ENCODE peak calls at places on chromosomes 4 and X, in eight cellular contexts. Q is IMR-90, B is ovary, W is Peyer's patch, A is breast epithelium, G is K562, T is A549, X is heart left ventricle. S is an unnamed sample. For H3K4me1 and H3K9me3, the result is how much of the 10 kb centered on the place peaks cover.

GRCh38 chr4:132396636-132397035 is 752.5 kb upstream of the PCDH10 start:
- DNase-seq in X (no peak), W (no peak), B (no peak), A (no peak), T (no peak), G (no peak), Q (peak), S (no peak)

GRCh38 chrX:49177338-49177833 is 5.7 kb downstream of the PLP2 start:
- DNase-seq in W (no peak), T (peak), G (peak), Q (no peak), X (no peak), A (no peak), B (no peak), S (no peak)

GRCh38 chr4:67624939-67625338 is 66.4 kb downstream of the STAP1 start:
- DNase-seq in T (no peak), A (no peak), X (no peak), Q (no peak), B (no peak), G (no peak), W (no peak), S (no peak)

GRCh38 chrX:30610050-30610449 is 32.5 kb upstream of the TASL start:
- DNase-seq in W (no peak), A (no peak), X (no peak), T (no peak), Q (no peak), B (no peak), G (no peak), S (no peak)

GRCh38 chr4:168972601-168973000 is 37.5 kb downstream of the CBR4 start:
- DNase-seq in B (no peak), T (no peak), W (no peak), Q (no peak), G (no peak), A (no peak), X (no peak), S (no peak)

GRCh38 chr4:114549638-114550037 is 49.0 kb upstream of the UGT8 start:
- DNase-seq in X (no peak), B (no peak), A (no peak), T (no peak), Q (no peak), W (no peak), G (no peak), S (no peak)

GRCh38 chr4:141132689-141133145 is 552 bp downstream of the RNF150 start:
- DNase-seq in G (no peak), A (no peak), X (peak), B (peak), Q (peak), W (no peak), T (no peak), S (peak)

GRCh38 chr4:85747871-85748491 is 273.0 kb downstream of the ARHGAP24 start:
- DNase-seq in W (peak), B (no peak), G (peak), T (peak), A (no peak), Q (peak), X (no peak), S (no peak)

GRCh38 chrX:118216488-118216887 is 99.9 kb upstream of the KLHL13 start:
- DNase-seq in A (no peak), Q (no peak), B (no peak), W (no peak), T (no peak), G (no peak), X (no peak), S (no peak)

GRCh38 chr4:151641167-151641566 is 119.6 kb downstream of the GATB start:
- DNase-seq in W (no peak), B (no peak), G (no peak), A (no peak), T (peak), Q (peak), X (no peak), S (no peak)

GRCh38 chr4:7941111-7942018 is 1.7 kb upstream of the AFAP1 start:
- DNase-seq in Q (no peak), A (peak), X (no peak), T (no peak), B (no peak), W (no peak), G (no peak), S (no peak)

GRCh38 chr4:114599231-114600065 is 841 bp downstream of the UGT8 start:
- DNase-seq in A (no peak), W (peak), T (no peak), X (no peak), B (no peak), G (peak), Q (no peak), S (peak)

GRCh38 chr4:105944535-105944934 is 49.3 kb downstream of the NPNT start:
- DNase-seq in G (no peak), W (no peak), T (no peak), A (no peak), Q (peak), B (no peak), X (no peak), S (no peak)

GRCh38 chr4:59676389-59676788 is 1523.7 kb upstream of the ADGRL3 start:
- DNase-seq in X (no peak), Q (no peak), A (no peak), T (no peak), W (no peak), B (no peak), G (no peak), S (no peak)

DNA sequence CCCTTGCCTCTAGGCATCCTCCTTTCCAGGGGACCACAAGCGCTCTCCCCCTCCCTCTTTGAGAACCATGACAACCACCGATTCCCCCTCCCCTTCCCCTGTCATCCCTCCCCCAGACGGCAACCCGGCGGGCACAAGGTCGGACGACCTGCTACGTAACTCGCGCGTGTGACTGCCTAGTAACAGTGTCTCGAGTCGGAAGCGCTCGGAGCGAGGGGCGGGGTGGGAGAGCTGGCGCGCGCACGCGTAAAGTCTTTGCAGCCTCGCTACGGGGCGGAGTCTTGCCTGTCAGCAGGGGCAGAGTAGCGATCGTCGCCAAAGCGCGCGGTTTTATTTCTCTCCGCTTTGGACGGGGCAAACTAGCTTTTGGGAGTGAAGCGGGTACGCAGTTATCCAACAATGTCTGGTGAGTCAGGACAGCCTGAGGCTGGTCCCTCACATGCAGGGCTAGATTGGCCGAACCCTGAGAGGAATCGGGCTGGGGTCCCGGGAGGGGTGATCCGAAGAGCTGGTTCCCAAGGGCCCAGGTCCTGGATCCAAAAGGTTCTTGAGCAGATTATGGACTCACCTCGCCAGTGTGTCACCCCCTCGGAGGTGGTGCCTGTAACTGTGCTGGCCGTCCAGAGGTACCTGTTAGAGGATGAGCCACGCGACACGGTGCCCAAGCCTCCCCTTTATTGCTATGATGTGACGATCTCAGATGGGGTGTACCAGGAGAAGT is at the start of gene RADX:
- DNase-seq in B (peak), A (peak), T (peak), G (peak), W (peak), X (peak), Q (peak), S (peak)
- TF ChIP-seq POLR2A in B (peak), A (no peak), T (no peak), G (no peak), W (peak), X (no peak), Q (no peak), S (peak)

GRCh38 chr4:108157655-108158054 is 11.1 kb downstream of the LEF1 start:
- DNase-seq in B (no peak), W (no peak), G (no peak), T (no peak), X (no peak), Q (no peak), A (no peak), S (no peak)

GRCh38 chr4:108159845-108160244 is 8.9 kb downstream of the LEF1 start:
- DNase-seq in W (no peak), A (no peak), B (no peak), Q (no peak), G (no peak), X (no peak), T (no peak), S (no peak)

GRCh38 chr4:108163352-108163751 is 5.4 kb downstream of the LEF1 start:
- DNase-seq in A (no peak), W (no peak), X (no peak), Q (no peak), B (no peak), G (no peak), T (no peak), S (no peak)

GRCh38 chr4:108156391-108156790 is 12.3 kb downstream of the LEF1 start:
- DNase-seq in W (no peak), A (no peak), Q (no peak), T (no peak), B (no peak), X (no peak), G (no peak), S (no peak)

GRCh38 chr4:108160741-108161352 is 7.9 kb downstream of the LEF1 start:
- DNase-seq in B (no peak), Q (no peak), T (no peak), A (no peak), W (no peak), X (no peak), G (no peak), S (no peak)
- H3K4me1 ChIP-seq in B (under half), Q (under half), T (under half), A (under half), W (under half), X (under half), G (under half), S (under half)

GRCh38 chrX:32268207-32268606 is 943.1 kb downstream of the DMD start:
- DNase-seq in W (no peak), X (no peak), A (no peak), G (no peak), B (no peak), Q (no peak), T (no peak), S (no peak)
- H3K9me3 ChIP-seq in W (under half), X (under half), A (under half), G (under half), B (under half), Q (under half), T (under half), S (under half)

GRCh38 chr4:48270516-48270897 is 869 bp upstream of the TEC start:
- DNase-seq in A (no peak), G (no peak), T (peak), X (no peak), W (no peak), B (no peak), Q (no peak), S (no peak)

GRCh38 chr4:48269861-48270515 is 350 bp upstream of the TEC start:
- DNase-seq in G (peak), X (peak), W (peak), A (peak), Q (peak), T (peak), B (peak), S (peak)

GRCh38 chr4:48271048-48271452 is 1.4 kb upstream of the TEC start:
- DNase-seq in Q (no peak), X (no peak), B (no peak), W (no peak), G (peak), T (no peak), A (no peak), S (no peak)

GRCh38 chr4:48267574-48267973 is 2.1 kb downstream of the TEC start:
- DNase-seq in X (no peak), Q (no peak), W (no peak), G (no peak), A (no peak), T (no peak), B (no peak), S (peak)

DNA sequence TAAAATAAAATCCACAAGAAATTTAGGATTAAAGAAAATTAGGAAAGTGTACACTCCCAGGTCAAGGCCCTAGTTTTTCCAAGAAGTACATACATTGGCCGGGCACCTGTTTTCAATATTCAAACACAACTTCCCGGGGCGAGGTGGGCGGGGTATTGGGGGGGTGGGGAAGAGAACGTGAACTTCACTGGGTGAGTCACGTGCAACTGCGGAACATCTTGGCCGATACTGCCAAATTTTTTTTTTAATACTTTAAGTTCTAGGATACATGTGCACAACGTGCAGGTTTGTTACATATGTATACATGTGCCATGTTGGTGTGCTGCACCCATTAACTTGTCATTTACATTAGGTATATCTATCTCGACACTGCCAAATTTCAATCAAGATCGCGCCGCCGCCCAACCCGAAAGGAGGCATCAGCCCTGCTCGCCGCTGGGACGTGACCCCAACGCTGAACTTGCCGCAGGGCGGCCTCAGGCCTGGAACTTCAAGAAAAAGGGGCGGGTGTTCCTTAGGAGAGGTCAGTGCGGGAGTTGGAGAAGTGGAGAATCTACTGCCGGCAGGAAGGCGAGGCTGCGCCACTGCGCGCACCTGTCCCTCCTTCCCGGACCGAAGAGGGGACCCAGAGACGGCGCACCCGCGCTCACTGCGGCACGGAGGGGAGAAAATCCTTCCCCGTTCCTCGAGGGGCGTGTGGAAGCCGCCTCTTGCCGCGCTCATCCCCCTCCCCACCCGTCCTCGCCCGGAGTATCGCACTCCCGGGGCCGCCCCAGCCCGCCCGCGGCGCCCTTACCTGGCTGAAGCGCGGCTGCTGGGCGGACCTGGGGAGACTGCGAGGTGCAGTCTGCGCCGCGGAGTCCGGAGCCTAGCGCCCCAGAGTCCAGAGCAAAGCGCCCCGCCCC is at the start of gene TEC:
- DNase-seq in Q (no peak), W (peak), T (peak), X (peak), G (peak), B (peak), A (no peak), S (no peak)
- TF ChIP-seq POLR2A in Q (no peak), W (peak), T (peak), X (no peak), G (peak), B (no peak), A (no peak), S (peak)

S was measured in spleen.